ENCODE peak calls at places on chromosomes 12 and 14, in ten cellular contexts. Y is mucosa of descending colon; T is testis; Z is G401; W is CD8-positive, alpha-beta memory T cell; L is HepG2; I is ureter; K is IMR-90; O is activated naive CD8-positive, alpha-beta T cell treated with anti-CD3 and anti-CD28 coated beads for 36 hours; X is posterior cingulate gyrus. R is an unnamed sample.

GRCh38 chr12:18799140-18799446 is 61.2 kb downstream of the CAPZA3 start:
- DNase-seq in Y (no peak), T (no peak), Z (no peak), W (no peak), L (no peak), I (no peak), K (no peak), O (no peak), X (no peak), R (no peak)

GRCh38 chr14:81594012-81594411 is 60.4 kb upstream of the SEL1L start:
- DNase-seq in Y (peak), T (peak), Z (no peak), W (no peak), L (peak), I (no peak), K (no peak), O (no peak), X (peak), R (no peak)

GRCh38 chr12:76303365-76303764 is 44.9 kb downstream of the BBS10 start:
- DNase-seq in Y (no peak), T (no peak), Z (no peak), W (no peak), L (no peak), I (no peak), K (peak), O (no peak), X (no peak), R (no peak)

GRCh38 chr14:39491134-39491541 is 58.9 kb upstream of the FBXO33 start:
- DNase-seq in Y (no peak), T (no peak), Z (peak), W (peak), L (peak), I (no peak), K (peak), O (no peak), X (no peak), R (no peak)

GRCh38 chr14:30389901-30390394 is 169.0 kb upstream of the G2E3 start:
- DNase-seq in Y (no peak), T (no peak), Z (no peak), W (no peak), L (no peak), I (no peak), K (no peak), O (no peak), X (no peak), R (no peak)

GRCh38 chr12:123398177-123398916 is 14.4 kb downstream of the KMT5A start:
- DNase-seq in Y (peak), T (peak), Z (peak), W (no peak), L (no peak), I (peak), K (peak), O (no peak), X (no peak), R (peak)

GRCh38 chr14:23398348-23398747 is 9.7 kb downstream of the MYH6 start:
- DNase-seq in Y (no peak), T (no peak), Z (no peak), W (no peak), L (no peak), I (no peak), K (no peak), O (no peak), X (no peak), R (no peak)

GRCh38 chr12:12008232-12008850 is 62.4 kb upstream of the BCL2L14 start:
- DNase-seq in Y (no peak), T (no peak), Z (no peak), W (peak), L (no peak), I (no peak), K (no peak), O (peak), X (no peak), R (no peak)

GRCh38 chr12:81329088-81329487 is 251.2 kb downstream of the ACSS3 start:
- DNase-seq in Y (no peak), T (no peak), Z (no peak), W (no peak), L (peak), I (no peak), K (peak), O (peak), X (no peak), R (no peak)

GRCh38 chr14:88616697-88617096 is 53.9 kb downstream of the ZC3H14 start:
- DNase-seq in Y (no peak), T (no peak), Z (no peak), W (no peak), L (no peak), I (no peak), K (no peak), O (no peak), X (no peak), R (no peak)

GRCh38 chr14:40417777-40418401 is 985.7 kb upstream of the FBXO33 start:
- DNase-seq in Y (no peak), T (peak), Z (peak), W (no peak), L (peak), I (no peak), K (no peak), O (peak), X (no peak), R (no peak)

GRCh38 chr12:77746108-77746507 is 84.6 kb upstream of the NAV3 start:
- DNase-seq in Y (peak), T (no peak), Z (no peak), W (no peak), L (no peak), I (no peak), K (peak), O (no peak), X (no peak), R (no peak)

GRCh38 chr12:76781321-76781720 is 17.4 kb downstream of the ZDHHC17 start:
- DNase-seq in Y (no peak), T (no peak), Z (no peak), W (no peak), L (no peak), I (no peak), K (no peak), O (no peak), X (no peak), R (no peak)

GRCh38 chr12:27434673-27435565 is 11.6 kb upstream of the SMCO2 start:
- DNase-seq in Y (peak), T (peak), Z (peak), W (no peak), L (no peak), I (no peak), K (no peak), O (no peak), X (no peak), R (no peak)

GRCh38 chr12:121915841-121916321 is 2.5 kb upstream of the CFAP251 start:
- DNase-seq in Y (no peak), T (no peak), Z (no peak), W (no peak), L (no peak), I (no peak), K (peak), O (no peak), X (no peak), R (no peak)

GRCh38 chr14:59788176-59788575 is 82.4 kb downstream of the RTN1 start:
- DNase-seq in Y (no peak), T (no peak), Z (peak), W (no peak), L (no peak), I (no peak), K (no peak), O (no peak), X (no peak), R (no peak)

GRCh38 chr12:52147367-52147972 is 44.3 kb downstream of the KRT80 start:
- DNase-seq in Y (peak), T (peak), Z (no peak), W (no peak), L (peak), I (peak), K (peak), O (no peak), X (no peak), R (peak)

GRCh38 chr12:116372815-116373214 is 95.3 kb upstream of the MED13L start:
- DNase-seq in Y (no peak), T (no peak), Z (no peak), W (no peak), L (no peak), I (no peak), K (no peak), O (no peak), X (no peak), R (no peak)

GRCh38 chr14:96745500-96746051 is 51.6 kb upstream of the VRK1 start:
- DNase-seq in Y (no peak), T (no peak), Z (no peak), W (no peak), L (no peak), I (no peak), K (no peak), O (no peak), X (no peak), R (no peak)

GRCh38 chr12:130933269-130933995 is 20.3 kb upstream of the ADGRD1 start:
- DNase-seq in Y (no peak), T (no peak), Z (no peak), W (no peak), L (no peak), I (no peak), K (no peak), O (no peak), X (no peak), R (peak)

GRCh38 chr14:70023871-70024270 is 144.7 kb downstream of the SMOC1 start:
- DNase-seq in Y (no peak), T (no peak), Z (no peak), W (no peak), L (no peak), I (no peak), K (peak), O (no peak), X (no peak), R (no peak)

GRCh38 chr12:121523741-121524140 is 57.1 kb downstream of the KDM2B start:
- DNase-seq in Y (no peak), T (no peak), Z (no peak), W (no peak), L (no peak), I (no peak), K (no peak), O (no peak), X (no peak), R (no peak)

GRCh38 chr14:57199911-57200310 is 68.8 kb downstream of the EXOC5 start:
- DNase-seq in Y (no peak), T (no peak), Z (no peak), W (no peak), L (no peak), I (no peak), K (peak), O (no peak), X (no peak), R (no peak)

GRCh38 chr12:41122894-41123293 is 65.2 kb upstream of the PDZRN4 start:
- DNase-seq in Y (no peak), T (peak), Z (no peak), W (no peak), L (no peak), I (no peak), K (no peak), O (no peak), X (no peak), R (no peak)

GRCh38 chr12:96501908-96502307 is 12.5 kb downstream of the CFAP54 start:
- DNase-seq in Y (no peak), T (no peak), Z (no peak), W (no peak), L (no peak), I (no peak), K (no peak), O (no peak), X (no peak), R (no peak)

GRCh38 chr12:88958961-88959360 is 378.7 kb upstream of the KITLG start:
- DNase-seq in Y (no peak), T (no peak), Z (no peak), W (no peak), L (no peak), I (no peak), K (no peak), O (no peak), X (no peak), R (no peak)

GRCh38 chr12:121034906-121035305 is 4.1 kb downstream of the OASL start:
- DNase-seq in Y (no peak), T (no peak), Z (no peak), W (no peak), L (no peak), I (no peak), K (no peak), O (no peak), X (no peak), R (no peak)

GRCh38 chr12:51320695-51321320 is 3.2 kb downstream of the BIN2 start:
- DNase-seq in Y (no peak), T (peak), Z (no peak), W (no peak), L (no peak), I (no peak), K (peak), O (no peak), X (no peak), R (no peak)

GRCh38 chr12:105334568-105334967 is 4.1 kb downstream of the C12orf75 start:
- DNase-seq in Y (no peak), T (no peak), Z (no peak), W (no peak), L (no peak), I (no peak), K (peak), O (no peak), X (no peak), R (no peak)

GRCh38 chr14:100085451-100085850 is 20.2 kb downstream of the EVL start:
- DNase-seq in Y (no peak), T (no peak), Z (no peak), W (no peak), L (no peak), I (no peak), K (no peak), O (no peak), X (no peak), R (no peak)

GRCh38 chr14:95527392-95528002 is 7.4 kb upstream of the GLRX5 start:
- DNase-seq in Y (peak), T (peak), Z (peak), W (peak), L (peak), I (no peak), K (peak), O (no peak), X (no peak), R (no peak)

GRCh38 chr12:48999371-49000131 is at the start of gene DDN:
- DNase-seq in Y (no peak), T (no peak), Z (no peak), W (peak), L (no peak), I (no peak), K (peak), O (peak), X (peak), R (no peak)